ENCODE peak calls at places on chromosomes 11 and 22, in nine cellular contexts. U is uterus, T is A549, S is IMR-90, L is NB4, C is adrenal gland, N is transverse colon, P is heart left ventricle, F is body of pancreas. I is an unnamed sample.

GRCh38 chr11:15800121-15800800 is 556.1 kb downstream of the SOX6 start:
- DNase-seq in U (no peak), T (no peak), S (peak; percentile 86), L (peak; percentile 54), C (peak; percentile 25), N (peak; percentile 21), P (no peak), F (peak; percentile 21), I (peak; percentile 37)

GRCh38 chr11:128470081-128470480 is 117.3 kb downstream of the ETS1 start:
- DNase-seq in U (no peak), T (no peak), S (no peak), L (no peak), C (no peak), N (no peak), P (no peak), F (no peak), I (no peak)

GRCh38 chr11:48045536-48045935 is 65.2 kb downstream of the PTPRJ start:
- DNase-seq in U (no peak), T (no peak), S (no peak), L (no peak), C (no peak), N (no peak), P (no peak), F (no peak), I (no peak)

GRCh38 chr11:123584737-123585136 is 69.7 kb downstream of the SCN3B start:
- DNase-seq in U (no peak), T (no peak), S (no peak), L (no peak), C (no peak), N (no peak), P (no peak), F (no peak), I (no peak)

GRCh38 chr11:109033627-109034340 is 368.9 kb downstream of the DDX10 start:
- DNase-seq in U (no peak), T (no peak), S (peak; percentile 89), L (no peak), C (peak; percentile 37), N (no peak), P (no peak), F (no peak), I (no peak)

GRCh38 chr22:38355275-38355674 is 38.0 kb upstream of the CSNK1E start:
- DNase-seq in U (no peak), T (no peak), S (no peak), L (no peak), C (no peak), N (no peak), P (no peak), F (no peak), I (no peak)

GRCh38 chr11:94895971-94896370 is 77.4 kb downstream of the CWC15 start:
- DNase-seq in U (no peak), T (peak; percentile 18), S (peak; percentile 73), L (no peak), C (no peak), N (no peak), P (no peak), F (no peak), I (no peak)

GRCh38 chr11:117443269-117444186 is 115.9 kb downstream of the CEP164 start:
- DNase-seq in U (no peak), T (peak; percentile 25), S (peak; percentile 30), L (peak; percentile 53), C (peak; percentile 42), N (peak; percentile 35), P (peak; percentile 49), F (peak; percentile 60), I (peak; percentile 78)

GRCh38 chr11:116420770-116421528 is 351.8 kb downstream of the BUD13 start:
- DNase-seq in U (no peak), T (peak; percentile 16), S (no peak), L (peak; percentile 12), C (no peak), N (no peak), P (no peak), F (no peak), I (peak; percentile 59)

GRCh38 chr22:41524283-41524682 is 20.0 kb downstream of the POLR3H start:
- DNase-seq in U (peak; percentile 78), T (no peak), S (peak; percentile 78), L (no peak), C (peak; percentile 87), N (peak; percentile 59), P (peak; percentile 60), F (peak; percentile 82), I (peak; percentile 86)

GRCh38 chr22:47678048-47678447 is 915.6 kb downstream of the TBC1D22A start:
- DNase-seq in U (no peak), T (no peak), S (no peak), L (no peak), C (no peak), N (no peak), P (no peak), F (no peak), I (no peak)

GRCh38 chr11:27945323-27945722 is 162.6 kb downstream of the KIF18A start:
- DNase-seq in U (no peak), T (no peak), S (no peak), L (no peak), C (no peak), N (no peak), P (no peak), F (no peak), I (no peak)

DNA sequence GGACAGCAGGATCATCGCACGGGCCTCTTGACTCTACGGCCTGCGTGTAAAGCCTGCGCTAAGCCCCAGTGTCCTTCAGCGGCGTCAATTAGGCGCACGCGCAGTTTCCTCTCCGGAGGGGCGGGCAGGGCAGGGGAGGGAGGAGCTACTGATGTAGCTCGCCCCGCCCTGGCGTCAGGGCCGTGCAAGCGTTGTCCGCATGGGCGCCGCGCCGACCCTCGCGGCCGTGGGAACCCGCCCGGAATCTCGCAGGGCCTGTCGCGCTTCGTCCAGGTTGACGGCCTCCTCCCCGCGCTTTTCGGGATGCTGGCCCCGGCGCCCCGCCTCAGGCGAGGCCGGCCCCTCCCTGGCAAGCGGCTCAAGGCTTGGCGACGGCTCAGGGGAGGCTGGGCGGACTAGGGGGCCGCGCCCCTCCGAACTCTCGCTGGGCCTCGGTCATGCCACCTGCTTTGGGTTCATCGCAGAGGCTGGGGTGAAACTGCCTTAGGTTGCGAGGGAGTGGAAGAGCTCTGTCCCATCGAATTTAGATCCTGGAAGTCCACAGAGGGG is 61.1 kb downstream of the ST3GAL4 start:
- DNase-seq in U (peak; percentile 91), T (no peak), S (peak; percentile 68), L (no peak), C (peak; percentile 94), N (peak; percentile 90), P (peak; percentile 90), F (peak; percentile 88), I (peak; percentile 94)
- H3K4me3 ChIP-seq in U (peak overlapping the region; percentile 37), T (no peak overlapping the region), S (peak overlapping the region; percentile 42), L (no peak overlapping the region), C (no peak overlapping the region), N (peak overlapping the region; percentile 47), P (peak overlapping the region; percentile 61), F (peak overlapping the region; percentile 3), I (peak overlapping the region; percentile 53)

GRCh38 chr11:22130462-22131053 is 62.3 kb upstream of the ANO5 start:
- DNase-seq in U (no peak), T (peak; percentile 9), S (no peak), L (peak; percentile 24), C (no peak), N (no peak), P (no peak), F (no peak), I (no peak)
- TF ChIP-seq CTCF in U (no peak), T (peak; percentile 52), S (peak; percentile 14), L (peak; percentile 31), C (peak; percentile 37), N (no peak), P (peak; percentile 42), F (peak; percentile 80), I (no peak)

GRCh38 chr11:67586568-67587250 is 3.1 kb downstream of the GSTP1 start:
- DNase-seq in U (no peak), T (no peak), S (no peak), L (no peak), C (no peak), N (no peak), P (no peak), F (no peak), I (no peak)

GRCh38 chr11:67584205-67584880 is 731 bp downstream of the GSTP1 start:
- DNase-seq in U (peak; percentile 77), T (no peak), S (peak; percentile 54), L (peak; percentile 88), C (peak; percentile 85), N (peak; percentile 84), P (peak; percentile 80), F (peak; percentile 90), I (peak; percentile 65)

GRCh38 chr11:67585911-67586310 is 2.3 kb downstream of the GSTP1 start:
- DNase-seq in U (no peak), T (no peak), S (no peak), L (no peak), C (no peak), N (no peak), P (no peak), F (no peak), I (no peak)

GRCh38 chr11:67583319-67584204 is at the start of gene GSTP1:
- DNase-seq in U (peak; percentile 94), T (peak; percentile 90), S (peak; percentile 88), L (peak; percentile 97), C (peak; percentile 92), N (peak; percentile 92), P (peak; percentile 94), F (peak; percentile 92), I (peak; percentile 94)

GRCh38 chr11:67584881-67585873 is 1.6 kb downstream of the GSTP1 start:
- DNase-seq in U (no peak), T (no peak), S (no peak), L (no peak), C (no peak), N (no peak), P (no peak), F (no peak), I (no peak)
- TF ChIP-seq POLR2A in U (no peak), T (no peak), S (peak; percentile 0), L (no peak), C (no peak), N (no peak), P (no peak), F (no peak), I (no peak)

DNA sequence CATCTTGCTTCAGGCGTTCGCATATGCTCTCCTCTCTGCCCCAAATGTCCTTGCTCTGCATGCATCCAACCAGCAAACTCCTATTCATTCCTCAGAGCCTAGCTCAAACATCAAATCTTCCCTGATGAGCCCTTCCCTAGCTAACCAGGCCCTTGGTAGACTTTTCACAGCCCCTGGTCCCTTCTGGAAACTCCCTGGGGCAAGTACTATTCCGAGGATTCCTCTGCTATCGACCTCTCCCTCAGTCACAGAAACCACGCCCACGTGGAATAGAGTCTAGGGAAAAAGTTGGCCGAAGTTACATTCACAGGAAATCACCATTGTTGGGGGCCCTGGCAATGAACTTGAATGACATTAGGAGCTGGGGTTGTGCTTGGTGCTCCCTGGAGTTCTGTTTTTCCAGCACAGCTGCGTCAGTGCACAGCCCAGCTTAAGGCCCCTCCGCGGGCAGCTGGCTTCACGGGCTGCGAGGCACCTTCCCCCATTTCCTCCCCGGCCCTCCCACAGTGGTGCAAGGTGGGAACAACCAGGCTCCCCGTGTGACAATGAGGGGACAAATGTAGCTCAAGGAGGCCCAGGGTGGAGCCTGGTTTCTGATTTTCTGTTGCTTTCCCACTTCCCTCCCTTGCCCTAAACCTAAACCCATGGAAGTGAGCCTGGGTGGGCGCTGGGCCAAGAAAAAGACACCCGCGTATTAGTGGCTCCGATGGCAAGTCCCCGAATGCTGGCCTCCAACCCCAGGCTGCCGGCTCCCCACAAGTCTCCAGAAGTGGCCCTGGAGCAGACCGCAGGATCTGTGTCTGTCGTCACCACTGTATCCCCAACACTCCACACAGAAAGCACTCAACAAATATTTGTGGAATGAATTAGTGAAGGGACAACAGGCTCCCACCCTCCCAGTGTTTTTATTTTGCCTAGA is 4.3 kb upstream of the ATP5MGL start:
- DNase-seq in U (peak; percentile 63), T (no peak), S (no peak), L (no peak), C (peak; percentile 74), N (peak; percentile 51), P (peak; percentile 81), F (peak; percentile 41), I (peak; percentile 61)
- H3K4me3 ChIP-seq in U (peak overlapping the region; percentile 25), T (no peak overlapping the region), S (no peak overlapping the region), L (no peak overlapping the region), C (no peak overlapping the region), N (peak overlapping the region; percentile 72), P (peak overlapping the region; percentile 37), F (no peak overlapping the region), I (no peak overlapping the region)

I was measured in testis.